ENCODE peak calls at places on chromosome 16, in nine cellular contexts. One of them, this sample, is unnamed.

GRCh38 chr16:19236561-19236960 is 49.0 kb upstream of the CLEC19A start:
- DNase-seq in HepG2: peak; percentile 58
- DNase-seq in effector memory CD4-positive, alpha-beta T cell: no peak
- DNase-seq in left lung: no peak
- DNase-seq in A549: peak; percentile 37
- DNase-seq in mesendoderm: no peak
- DNase-seq in small intestine: peak; percentile 95
- DNase-seq in cardiac muscle cell: no peak
- DNase-seq in spleen: no peak
- DNase-seq in this sample: no peak

GRCh38 chr16:66695474-66695934 is 1.0 kb downstream of the CMTM4 start:
- DNase-seq in HepG2: no peak
- DNase-seq in effector memory CD4-positive, alpha-beta T cell: no peak
- DNase-seq in left lung: no peak
- DNase-seq in A549: no peak
- DNase-seq in mesendoderm: no peak
- DNase-seq in small intestine: no peak
- DNase-seq in cardiac muscle cell: no peak
- DNase-seq in spleen: no peak
- DNase-seq in this sample: peak; percentile 66

GRCh38 chr16:26905336-26905735 is 161.4 kb upstream of the C16orf82 start:
- DNase-seq in HepG2: no peak
- DNase-seq in effector memory CD4-positive, alpha-beta T cell: no peak
- DNase-seq in left lung: no peak
- DNase-seq in A549: no peak
- DNase-seq in mesendoderm: no peak
- DNase-seq in small intestine: no peak
- DNase-seq in cardiac muscle cell: no peak
- DNase-seq in spleen: no peak
- DNase-seq in this sample: no peak

GRCh38 chr16:88599092-88599733 is 29.0 kb downstream of the ZC3H18 start:
- DNase-seq in HepG2: no peak
- DNase-seq in effector memory CD4-positive, alpha-beta T cell: no peak
- DNase-seq in left lung: peak; percentile 87
- DNase-seq in A549: no peak
- DNase-seq in mesendoderm: no peak
- DNase-seq in small intestine: peak; percentile 5
- DNase-seq in cardiac muscle cell: peak; percentile 2
- DNase-seq in spleen: peak; percentile 90
- DNase-seq in this sample: no peak

GRCh38 chr16:27820646-27821345 is 242.7 kb downstream of the GSG1L start:
- DNase-seq in HepG2: no peak
- DNase-seq in effector memory CD4-positive, alpha-beta T cell: no peak
- DNase-seq in left lung: no peak
- DNase-seq in A549: no peak
- DNase-seq in mesendoderm: no peak
- DNase-seq in small intestine: no peak
- DNase-seq in cardiac muscle cell: no peak
- DNase-seq in spleen: peak; percentile 22
- DNase-seq in this sample: peak; percentile 15

GRCh38 chr16:54193013-54193655 is 93.5 kb downstream of the IRX3 start:
- DNase-seq in HepG2: no peak
- DNase-seq in effector memory CD4-positive, alpha-beta T cell: no peak
- DNase-seq in left lung: no peak
- DNase-seq in A549: no peak
- DNase-seq in mesendoderm: no peak
- DNase-seq in small intestine: no peak
- DNase-seq in cardiac muscle cell: no peak
- DNase-seq in spleen: no peak
- DNase-seq in this sample: no peak

GRCh38 chr16:81380932-81381331 is 63.7 kb upstream of the CMIP start:
- DNase-seq in HepG2: no peak
- DNase-seq in effector memory CD4-positive, alpha-beta T cell: no peak
- DNase-seq in left lung: no peak
- DNase-seq in A549: no peak
- DNase-seq in mesendoderm: no peak
- DNase-seq in small intestine: no peak
- DNase-seq in cardiac muscle cell: no peak
- DNase-seq in spleen: no peak
- DNase-seq in this sample: no peak

GRCh38 chr16:82625066-82625968 is 1.5 kb upstream of the CDH13 start:
- DNase-seq in HepG2: no peak
- DNase-seq in effector memory CD4-positive, alpha-beta T cell: no peak
- DNase-seq in left lung: no peak
- DNase-seq in A549: no peak
- DNase-seq in mesendoderm: no peak
- DNase-seq in small intestine: no peak
- DNase-seq in cardiac muscle cell: no peak
- DNase-seq in spleen: no peak
- DNase-seq in this sample: no peak

GRCh38 chr16:74480150-74481029 is 59.1 kb upstream of the CLEC18B start:
- DNase-seq in HepG2: no peak
- DNase-seq in effector memory CD4-positive, alpha-beta T cell: no peak
- DNase-seq in left lung: no peak
- DNase-seq in A549: peak; percentile 89
- DNase-seq in mesendoderm: peak; percentile 10
- DNase-seq in small intestine: peak; percentile 99
- DNase-seq in cardiac muscle cell: peak; percentile 46
- DNase-seq in spleen: no peak
- DNase-seq in this sample: no peak

GRCh38 chr16:30521873-30522641 is 4.3 kb downstream of the ZNF768 start:
- DNase-seq in HepG2: peak; percentile 82
- DNase-seq in effector memory CD4-positive, alpha-beta T cell: no peak
- DNase-seq in left lung: no peak
- DNase-seq in A549: peak; percentile 64
- DNase-seq in mesendoderm: no peak
- DNase-seq in small intestine: peak; percentile 93
- DNase-seq in cardiac muscle cell: no peak
- DNase-seq in spleen: no peak
- DNase-seq in this sample: no peak

GRCh38 chr16:30148101-30148500 is 25.1 kb upstream of the MAPK3 start:
- DNase-seq in HepG2: no peak
- DNase-seq in effector memory CD4-positive, alpha-beta T cell: no peak
- DNase-seq in left lung: no peak
- DNase-seq in A549: no peak
- DNase-seq in mesendoderm: no peak
- DNase-seq in small intestine: no peak
- DNase-seq in cardiac muscle cell: no peak
- DNase-seq in spleen: no peak
- DNase-seq in this sample: no peak

GRCh38 chr16:13136896-13137295 is 235.5 kb downstream of the SHISA9 start:
- DNase-seq in HepG2: no peak
- DNase-seq in effector memory CD4-positive, alpha-beta T cell: no peak
- DNase-seq in left lung: no peak
- DNase-seq in A549: no peak
- DNase-seq in mesendoderm: no peak
- DNase-seq in small intestine: no peak
- DNase-seq in cardiac muscle cell: no peak
- DNase-seq in spleen: no peak
- DNase-seq in this sample: no peak

GRCh38 chr16:89113661-89114060 is 20.0 kb downstream of the ACSF3 start:
- DNase-seq in HepG2: no peak
- DNase-seq in effector memory CD4-positive, alpha-beta T cell: no peak
- DNase-seq in left lung: peak; percentile 75
- DNase-seq in A549: no peak
- DNase-seq in mesendoderm: no peak
- DNase-seq in small intestine: no peak
- DNase-seq in cardiac muscle cell: no peak
- DNase-seq in spleen: peak; percentile 87
- DNase-seq in this sample: peak; percentile 36

DNA sequence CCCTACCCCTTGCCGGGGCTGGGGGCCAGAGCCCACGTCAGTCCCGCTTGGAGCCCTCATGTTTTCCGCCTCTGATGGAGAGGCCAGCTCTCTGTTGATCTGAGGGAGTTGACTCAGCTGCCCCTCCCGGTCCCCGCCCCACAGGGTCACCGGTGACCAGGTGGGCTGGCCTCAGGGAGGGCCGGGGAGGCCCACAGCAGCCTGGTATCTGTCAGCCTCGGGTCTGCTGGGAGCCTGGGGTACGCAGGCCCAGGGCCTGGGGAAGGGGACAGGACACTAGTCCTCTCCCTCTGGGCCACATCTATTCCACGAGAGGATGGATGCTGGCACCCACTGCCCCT is 109.5 kb upstream of the CIBAR2 start:
- DNase-seq in HepG2: no peak
- DNase-seq in effector memory CD4-positive, alpha-beta T cell: no peak
- DNase-seq in left lung: no peak
- DNase-seq in A549: no peak
- DNase-seq in mesendoderm: no peak
- DNase-seq in small intestine: no peak
- DNase-seq in cardiac muscle cell: no peak
- DNase-seq in spleen: no peak
- DNase-seq in this sample: no peak
- H3K27ac ChIP-seq in HepG2: no peak overlapping the region
- H3K27ac ChIP-seq in effector memory CD4-positive, alpha-beta T cell: no peak overlapping the region
- H3K27ac ChIP-seq in left lung: no peak overlapping the region
- H3K27ac ChIP-seq in A549: no peak overlapping the region
- H3K27ac ChIP-seq in mesendoderm: no peak overlapping the region
- H3K27ac ChIP-seq in small intestine: no peak overlapping the region
- H3K27ac ChIP-seq in cardiac muscle cell: no peak overlapping the region
- H3K27ac ChIP-seq in spleen: no peak overlapping the region
- H3K27ac ChIP-seq in this sample: no peak overlapping the region

GRCh38 chr16:46832757-46833464 is 1.9 kb upstream of the C16orf87 start:
- DNase-seq in HepG2: peak; percentile 66
- DNase-seq in effector memory CD4-positive, alpha-beta T cell: no peak
- DNase-seq in left lung: no peak
- DNase-seq in A549: no peak
- DNase-seq in mesendoderm: no peak
- DNase-seq in small intestine: peak; percentile 35
- DNase-seq in cardiac muscle cell: no peak
- DNase-seq in spleen: no peak
- DNase-seq in this sample: no peak

GRCh38 chr16:46828943-46829342 is 2.0 kb downstream of the C16orf87 start:
- DNase-seq in HepG2: no peak
- DNase-seq in effector memory CD4-positive, alpha-beta T cell: no peak
- DNase-seq in left lung: no peak
- DNase-seq in A549: no peak
- DNase-seq in mesendoderm: no peak
- DNase-seq in small intestine: no peak
- DNase-seq in cardiac muscle cell: no peak
- DNase-seq in spleen: no peak
- DNase-seq in this sample: no peak

GRCh38 chr16:46830902-46831647 is at the start of gene C16orf87:
- DNase-seq in HepG2: peak; percentile 89
- DNase-seq in effector memory CD4-positive, alpha-beta T cell: peak; percentile 87
- DNase-seq in left lung: peak; percentile 99
- DNase-seq in A549: peak; percentile 94
- DNase-seq in mesendoderm: peak; percentile 95
- DNase-seq in small intestine: peak; percentile 94
- DNase-seq in cardiac muscle cell: peak; percentile 96
- DNase-seq in spleen: peak; percentile 99
- DNase-seq in this sample: peak; percentile 96

GRCh38 chr16:46828292-46828691 is 2.7 kb downstream of the C16orf87 start:
- DNase-seq in HepG2: no peak
- DNase-seq in effector memory CD4-positive, alpha-beta T cell: no peak
- DNase-seq in left lung: no peak
- DNase-seq in A549: no peak
- DNase-seq in mesendoderm: no peak
- DNase-seq in small intestine: no peak
- DNase-seq in cardiac muscle cell: no peak
- DNase-seq in spleen: no peak
- DNase-seq in this sample: no peak

DNA sequence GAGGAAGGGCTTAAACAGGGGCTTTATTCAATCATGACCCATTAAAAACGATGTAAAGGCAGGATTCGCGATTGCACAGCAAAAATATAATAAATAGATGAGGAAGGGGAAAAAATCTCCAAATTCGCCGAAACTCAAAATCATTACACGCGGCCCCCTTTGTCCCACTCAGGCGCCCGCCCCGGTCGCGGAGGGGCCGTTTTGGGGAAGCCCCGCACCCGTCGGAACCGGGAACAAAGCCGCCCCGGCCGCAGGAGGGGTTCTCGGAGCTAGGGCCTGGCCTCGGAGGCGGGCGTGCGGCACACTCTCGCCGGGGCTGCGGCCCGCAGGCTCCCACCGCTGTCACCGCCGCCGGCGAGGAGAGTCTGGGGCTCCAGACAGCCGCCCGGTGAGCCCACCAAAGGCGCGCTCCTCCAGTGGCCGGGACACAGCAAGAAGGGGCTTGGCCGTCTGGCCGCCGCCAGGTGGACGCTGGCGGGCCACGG is 521 bp downstream of the C16orf87 start:
- DNase-seq in HepG2: no peak
- DNase-seq in effector memory CD4-positive, alpha-beta T cell: peak; percentile 29
- DNase-seq in left lung: peak; percentile 93
- DNase-seq in A549: peak; percentile 16
- DNase-seq in mesendoderm: peak; percentile 50
- DNase-seq in small intestine: peak; percentile 41
- DNase-seq in cardiac muscle cell: peak; percentile 26
- DNase-seq in spleen: peak; percentile 92
- DNase-seq in this sample: peak; percentile 60
- H3K4me1 ChIP-seq in HepG2: peaks cover 59% of the 10 kb centered on the region
- H3K4me1 ChIP-seq in effector memory CD4-positive, alpha-beta T cell: no peaks in the 10 kb centered on the region
- H3K4me1 ChIP-seq in left lung: peaks cover 21% of the 10 kb centered on the region
- H3K4me1 ChIP-seq in A549: peaks cover 41% of the 10 kb centered on the region
- H3K4me1 ChIP-seq in mesendoderm: no peaks in the 10 kb centered on the region
- H3K4me1 ChIP-seq in small intestine: peaks cover 4% of the 10 kb centered on the region
- H3K4me1 ChIP-seq in cardiac muscle cell: peaks cover 20% of the 10 kb centered on the region
- H3K4me1 ChIP-seq in spleen: peaks cover 35% of the 10 kb centered on the region
- H3K4me1 ChIP-seq in this sample: no peaks in the 10 kb centered on the region

DNA sequence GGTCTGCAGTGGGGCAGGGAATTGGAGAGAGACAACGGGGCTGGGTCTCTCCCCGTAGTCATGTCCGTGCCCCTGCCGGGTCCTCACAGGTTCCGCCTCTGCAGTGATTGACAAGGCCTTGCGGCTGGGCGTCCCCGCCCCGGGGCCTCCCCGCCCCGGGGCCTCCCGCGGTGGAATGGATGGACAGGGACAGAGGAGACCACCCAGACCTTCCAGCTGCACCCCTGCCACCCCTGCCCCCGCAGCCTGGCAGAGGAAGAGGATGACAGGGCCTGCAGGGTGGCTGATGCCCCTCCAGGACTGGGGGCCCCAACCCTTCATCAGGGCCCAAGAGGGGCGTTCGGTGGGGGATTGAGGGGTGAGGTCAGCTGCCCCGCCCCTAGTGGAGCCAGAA is 216.4 kb upstream of the CIBAR2 start:
- DNase-seq in HepG2: no peak
- DNase-seq in effector memory CD4-positive, alpha-beta T cell: no peak
- DNase-seq in left lung: no peak
- DNase-seq in A549: no peak
- DNase-seq in mesendoderm: no peak
- DNase-seq in small intestine: no peak
- DNase-seq in cardiac muscle cell: no peak
- DNase-seq in spleen: no peak
- DNase-seq in this sample: no peak
- H3K4me3 ChIP-seq in HepG2: peak overlapping the region; percentile 49
- H3K4me3 ChIP-seq in effector memory CD4-positive, alpha-beta T cell: no peak overlapping the region
- H3K4me3 ChIP-seq in left lung: no peak overlapping the region
- H3K4me3 ChIP-seq in A549: no peak overlapping the region
- H3K4me3 ChIP-seq in mesendoderm: no peak overlapping the region
- H3K4me3 ChIP-seq in small intestine: no peak overlapping the region
- H3K4me3 ChIP-seq in cardiac muscle cell: no peak overlapping the region
- H3K4me3 ChIP-seq in spleen: no peak overlapping the region
- H3K4me3 ChIP-seq in this sample: no peak overlapping the region

DNA sequence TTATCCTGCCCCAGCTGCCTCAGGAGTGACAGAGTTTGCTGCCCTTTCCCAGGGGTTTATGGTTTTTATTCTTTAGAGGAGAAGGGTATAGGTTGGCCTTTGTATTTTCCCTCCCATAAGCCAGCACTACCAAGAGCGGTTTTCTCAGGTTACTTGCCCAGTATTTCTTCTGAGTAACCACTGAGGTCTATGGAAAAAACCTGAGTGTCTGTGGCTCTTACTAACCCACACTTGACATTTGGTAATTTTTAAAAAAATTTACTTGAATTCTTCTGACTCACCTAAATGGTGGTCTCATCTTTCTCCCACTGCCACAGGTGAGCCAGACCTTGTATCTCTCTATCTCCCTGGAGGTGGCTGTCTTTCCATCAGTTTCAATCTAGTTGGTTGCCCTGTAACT is 6.0 kb downstream of the SLC7A6 start:
- DNase-seq in HepG2: no peak
- DNase-seq in effector memory CD4-positive, alpha-beta T cell: no peak
- DNase-seq in left lung: no peak
- DNase-seq in A549: no peak
- DNase-seq in mesendoderm: no peak
- DNase-seq in small intestine: no peak
- DNase-seq in cardiac muscle cell: no peak
- DNase-seq in spleen: no peak
- DNase-seq in this sample: no peak
- H3K27ac ChIP-seq in HepG2: peak overlapping the region; percentile 78
- H3K27ac ChIP-seq in effector memory CD4-positive, alpha-beta T cell: peak overlapping the region; percentile 70
- H3K27ac ChIP-seq in left lung: no peak overlapping the region
- H3K27ac ChIP-seq in A549: no peak overlapping the region
- H3K27ac ChIP-seq in mesendoderm: no peak overlapping the region
- H3K27ac ChIP-seq in small intestine: no peak overlapping the region
- H3K27ac ChIP-seq in cardiac muscle cell: no peak overlapping the region
- H3K27ac ChIP-seq in spleen: no peak overlapping the region
- H3K27ac ChIP-seq in this sample: no peak overlapping the region